ENCODE peak calls at places on chromosomes 11 and 22, in four cellular contexts. L, F, B and X are unnamed samples.

GRCh38 chr22:36077261-36077660 is 48.6 kb upstream of the RBFOX2 start:
- DNase-seq in L (no peak), F (no peak), B (no peak), X (no peak)

GRCh38 chr22:43148581-43148980 is 2.8 kb upstream of the TSPO start:
- DNase-seq in F (no peak), B (no peak), L (no peak), X (no peak)

GRCh38 chr22:45770506-45770905 is 98.9 kb downstream of the ATXN10 start:
- DNase-seq in B (no peak), F (no peak), L (no peak), X (no peak)

GRCh38 chr11:69263736-69264052 is 30.3 kb upstream of the MYEOV start:
- DNase-seq in L (no peak), B (no peak), F (no peak), X (no peak)

GRCh38 chr22:30906946-30907345 is 61.6 kb downstream of the MORC2 start:
- DNase-seq in F (no peak), B (no peak), L (no peak), X (no peak)

GRCh38 chr22:42688241-42688913 is 32.3 kb downstream of the A4GALT start:
- DNase-seq in F (peak; percentile 57), L (no peak), B (no peak), X (peak; percentile 33)

GRCh38 chr11:109196016-109196415 is 226.0 kb upstream of the C11orf87 start:
- DNase-seq in F (no peak), B (no peak), L (no peak), X (no peak)

GRCh38 chr22:27630754-27631153 is 170.8 kb downstream of the MN1 start:
- DNase-seq in L (no peak), B (peak; percentile 23), F (no peak), X (peak; percentile 33)

GRCh38 chr11:43360361-43361032 is 1.8 kb downstream of the TTC17 start:
- DNase-seq in B (no peak), L (no peak), F (peak; percentile 13), X (no peak)

GRCh38 chr11:11230802-11231562 is 122.1 kb downstream of the CSNK2A3 start:
- DNase-seq in F (peak; percentile 4), L (peak; percentile 59), B (no peak), X (no peak)

GRCh38 chr11:32911413-32911812 is 18.8 kb downstream of the QSER1 start:
- DNase-seq in F (no peak), B (no peak), L (no peak), X (no peak)

GRCh38 chr11:127042445-127042844 is 41.9 kb upstream of the KIRREL3 start:
- DNase-seq in B (no peak), F (no peak), L (no peak), X (no peak)

GRCh38 chr22:37331034-37331428 is 48.7 kb downstream of the CYTH4 start:
- DNase-seq in F (no peak), B (no peak), L (no peak), X (no peak)

GRCh38 chr11:17528181-17528691 is 16.0 kb downstream of the USH1C start:
- DNase-seq in B (no peak), F (peak; percentile 23), L (no peak), X (peak; percentile 47)

GRCh38 chr11:68584991-68585524 is 99.3 kb upstream of the GAL start:
- DNase-seq in F (no peak), L (no peak), B (no peak), X (no peak)

GRCh38 chr11:11580012-11580411 is 41.8 kb downstream of the GALNT18 start:
- DNase-seq in L (no peak), B (no peak), F (no peak), X (no peak)

GRCh38 chr22:49006207-49007012 is 821.3 kb downstream of the BRD1 start:
- DNase-seq in L (no peak), F (no peak), B (no peak), X (no peak)

GRCh38 chr11:4459470-4459869 is 10.4 kb downstream of the OR52K2 start:
- DNase-seq in B (no peak), L (no peak), F (no peak), X (no peak)

GRCh38 chr11:75508051-75508561 is 17.6 kb downstream of the GDPD5 start:
- DNase-seq in L (peak; percentile 44), F (no peak), B (no peak), X (no peak)

GRCh38 chr22:20199906-20200305 is 49.1 kb upstream of the CCDC188 start:
- DNase-seq in L (no peak), B (no peak), F (no peak), X (no peak)

GRCh38 chr11:36431429-36432092 is 78.5 kb downstream of the TRAF6 start:
- DNase-seq in B (no peak), F (peak; percentile 39), L (no peak), X (no peak)

GRCh38 chr11:114375052-114375451 is 25.3 kb downstream of the C11orf71 start:
- DNase-seq in L (no peak), B (no peak), F (no peak), X (no peak)

GRCh38 chr11:45930031-45930794 is 7.8 kb downstream of the LARGE2 start:
- DNase-seq in F (no peak), L (peak; percentile 88), B (no peak), X (no peak)

GRCh38 chr22:39558254-39558727 is 12.3 kb upstream of the CACNA1I start:
- DNase-seq in B (no peak), L (no peak), F (no peak), X (no peak)

GRCh38 chr22:44063462-44064371 is 39.6 kb downstream of the PARVB start:
- DNase-seq in L (peak; percentile 20), B (no peak), F (no peak), X (no peak)

GRCh38 chr11:118634435-118635236 is 27.2 kb downstream of the PHLDB1 start:
- DNase-seq in F (peak; percentile 41), B (peak; percentile 80), L (no peak), X (peak; percentile 78)

GRCh38 chr22:38246692-38247091 is 26.1 kb downstream of the TMEM184B start:
- DNase-seq in L (no peak), B (no peak), F (no peak), X (no peak)

GRCh38 chr11:95680169-95680929 is 109.2 kb downstream of the FAM76B start:
- DNase-seq in B (no peak), F (no peak), L (no peak), X (no peak)

GRCh38 chr22:36726007-36726380 is 22.4 kb upstream of the CACNG2 start:
- DNase-seq in F (no peak), B (no peak), L (no peak), X (no peak)

GRCh38 chr11:69881467-69882269 is 62.5 kb upstream of the FGF3 start:
- DNase-seq in B (no peak), F (no peak), L (no peak), X (no peak)

GRCh38 chr22:36022162-36022561 is 6.5 kb downstream of the RBFOX2 start:
- DNase-seq in L (no peak), B (no peak), F (no peak), X (no peak)

GRCh38 chr11:75223954-75224643 is 16.5 kb upstream of the TPBGL start:
- DNase-seq in F (peak; percentile 17), B (no peak), L (no peak), X (no peak)

GRCh38 chr11:117877120-117877784 is 794 bp upstream of the FXYD6 start:
- DNase-seq in B (no peak), F (no peak), L (no peak), X (no peak)

GRCh38 chr11:95863486-95864140 is 60.3 kb downstream of the MTMR2 start:
- DNase-seq in F (no peak), L (no peak), B (no peak), X (no peak)

DNA sequence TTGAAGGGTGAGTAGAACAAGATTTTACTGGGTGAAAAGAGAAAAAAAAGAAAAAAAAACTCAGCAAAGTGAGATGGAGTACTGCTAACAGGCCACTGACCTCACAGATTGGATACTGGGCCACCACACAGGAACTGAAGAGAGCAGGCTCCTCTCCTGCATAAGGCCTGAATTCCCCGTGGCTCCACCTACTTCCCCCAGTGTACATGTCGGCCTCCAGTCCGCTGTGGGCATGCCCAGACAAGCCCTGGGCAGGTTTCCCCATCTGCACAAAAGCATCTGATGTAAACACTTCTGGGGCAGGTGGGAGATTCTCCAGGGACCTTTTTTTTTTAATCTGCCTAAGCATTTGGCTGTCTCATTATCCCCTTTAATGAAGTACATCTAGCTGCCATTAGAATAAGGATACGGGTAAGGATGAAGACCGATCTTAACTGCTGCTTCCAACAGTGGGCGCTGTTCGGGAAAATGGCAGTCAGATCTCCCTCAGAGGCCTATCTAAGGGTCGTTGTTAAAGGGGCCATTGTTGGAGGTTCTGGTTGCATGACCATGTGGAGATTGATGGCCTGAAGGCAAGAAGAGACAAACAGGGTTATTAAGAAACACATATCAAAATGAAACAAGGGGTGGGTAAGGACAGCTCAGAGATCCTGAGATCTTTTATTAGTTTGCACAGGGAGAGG is 48.5 kb downstream of the MS4A13 start:
- DNase-seq in L (no peak), B (no peak), F (no peak), X (peak; percentile 11)
- TF ChIP-seq ZNF274 in L (no peak), B (no peak), F (no peak), X (no peak)

GRCh38 chr11:28366549-28367341 is 258.6 kb downstream of the METTL15 start:
- DNase-seq in F (no peak), B (no peak), L (no peak), X (no peak)
- H3K9me3 ChIP-seq in F (no peaks in the 10 kb centered on the region), B (no peaks in the 10 kb centered on the region), L (no peaks in the 10 kb centered on the region), X (no peaks in the 10 kb centered on the region)

DNA sequence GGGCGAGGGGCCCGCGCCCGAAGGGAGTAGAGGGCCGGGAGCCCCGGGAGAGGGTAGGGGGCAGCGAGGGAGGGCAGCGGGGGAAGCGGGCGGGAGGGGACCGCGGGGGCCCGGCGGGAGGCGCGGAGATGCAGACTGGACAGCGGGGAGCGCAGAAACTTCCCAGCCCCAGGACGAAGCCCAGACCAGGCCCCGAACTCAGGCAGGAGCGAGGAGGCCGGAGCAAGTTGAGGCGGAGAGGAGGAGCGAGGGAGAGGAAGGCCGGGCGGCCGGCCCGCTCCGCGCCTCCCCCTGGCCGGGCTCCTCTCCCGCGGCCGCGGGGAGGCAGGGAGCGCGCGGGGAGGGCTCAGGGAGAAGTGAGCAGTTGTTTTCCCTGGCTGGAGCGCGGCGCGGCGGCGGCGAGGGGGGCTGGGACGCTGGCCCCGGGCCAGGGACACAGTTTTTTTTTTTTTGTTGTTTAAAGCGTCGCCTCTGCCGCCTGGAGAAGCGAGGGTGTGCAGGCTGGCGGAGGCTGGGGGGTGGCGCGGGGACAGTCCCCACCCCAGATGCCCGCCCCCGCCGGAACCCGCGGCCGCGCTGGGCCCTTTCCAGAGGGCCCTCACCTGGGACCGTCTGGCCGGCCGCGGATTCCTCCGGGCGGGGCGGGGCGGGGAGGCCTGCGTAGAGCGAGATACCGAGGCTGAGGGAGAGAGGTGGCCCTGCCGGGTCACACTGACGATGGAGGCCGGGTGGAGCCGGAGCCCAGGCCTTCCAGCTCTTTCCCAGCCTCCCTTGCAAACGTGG is at the start of gene LTBP3:
- DNase-seq in F (peak; percentile 68), L (no peak), B (no peak), X (no peak)
- TF ChIP-seq SUZ12 in F (no peak), L (peak; percentile 32), B (no peak), X (no peak)

DNA sequence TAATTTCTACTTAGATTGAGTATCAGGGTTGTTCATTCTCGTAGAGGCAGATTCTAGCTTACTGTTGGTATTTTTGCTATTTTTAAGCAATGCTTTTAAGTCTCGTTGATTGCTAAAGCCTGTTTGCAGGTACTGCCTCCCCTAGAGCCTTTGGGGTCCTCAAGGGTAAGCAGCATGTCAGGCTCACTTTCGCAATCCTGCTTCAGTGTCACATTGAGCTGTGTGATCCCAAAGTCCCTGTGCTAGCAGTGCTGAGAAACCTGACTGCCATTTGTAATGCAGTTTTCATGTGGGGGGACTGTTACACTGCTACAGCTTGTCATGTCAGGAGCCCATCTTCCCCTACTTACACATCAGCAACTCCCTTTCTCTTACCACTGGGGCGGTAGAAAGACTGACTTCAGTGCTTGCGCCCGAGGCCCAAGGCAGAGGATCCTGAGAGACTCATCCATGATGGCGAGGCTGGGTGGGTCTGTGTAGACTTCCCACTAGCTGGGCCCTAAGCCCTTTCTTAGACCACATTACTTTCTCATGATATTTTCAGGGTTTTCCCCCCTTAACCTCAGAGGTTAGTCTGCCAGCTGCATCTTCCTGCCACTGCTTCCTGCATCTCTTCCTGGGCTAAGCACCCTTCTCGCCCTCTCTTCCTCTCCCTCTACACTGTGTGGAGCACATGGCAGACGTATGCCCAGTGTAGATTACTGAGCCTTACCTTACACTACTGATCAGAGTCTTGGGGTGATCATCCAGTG is 40.8 kb upstream of the ST14 start:
- DNase-seq in L (peak; percentile 38), F (peak; percentile 56), B (no peak), X (no peak)
- TF ChIP-seq ZNF274 in L (no peak), F (no peak), B (no peak), X (no peak)